ENCODE peak calls at places on chromosomes 6 and 20, in seven cellular contexts. F is fibroblast of pulmonary artery; V is stimulated activated CD4-positive, alpha-beta T cell treated with anti-CD3 and anti-CD28 coated beads, Interleukin-1b, Interleukin-23, amount 100 ng/mL, for 24 hours; A is AG04450; J is aorta; X is NCI-H1048; N is GM13977. P is an unnamed sample.

GRCh38 chr6:42279966-42280629 is 62.4 kb upstream of the MRPS10 start:
- DNase-seq in V (no peak), A (no peak), X (no peak), N (no peak), J (peak), F (peak), P (no peak)

GRCh38 chr6:97440590-97441176 is 157.7 kb upstream of the MMS22L start:
- DNase-seq in N (no peak), A (no peak), V (no peak), J (no peak), F (peak), X (no peak), P (no peak)

GRCh38 chr20:51972031-51972430 is 169.7 kb upstream of the SALL4 start:
- DNase-seq in F (no peak), X (no peak), V (no peak), N (no peak), A (no peak), J (no peak), P (no peak)

GRCh38 chr6:20117474-20117873 is 94.8 kb downstream of the MBOAT1 start:
- DNase-seq in N (peak), J (no peak), A (no peak), F (no peak), X (no peak), V (no peak), P (no peak)

GRCh38 chr6:75429304-75429703 is 64.3 kb downstream of the FILIP1 start:
- DNase-seq in F (no peak), V (no peak), N (no peak), A (no peak), J (no peak), X (no peak), P (no peak)

GRCh38 chr20:8780926-8781325 is 288.0 kb upstream of the PLCB4 start:
- DNase-seq in J (no peak), F (no peak), X (no peak), V (no peak), N (no peak), A (no peak), P (no peak)

GRCh38 chr20:38337561-38338140 is 8.6 kb upstream of the LBP start:
- DNase-seq in V (peak), N (no peak), F (peak), X (no peak), J (no peak), A (no peak), P (no peak)

GRCh38 chr6:134532694-134533624 is 215.0 kb upstream of the SGK1 start:
- DNase-seq in J (no peak), X (no peak), A (no peak), V (no peak), N (no peak), F (no peak), P (no peak)

GRCh38 chr6:144756469-144756868 is 471.3 kb downstream of the UTRN start:
- DNase-seq in N (no peak), F (no peak), J (no peak), A (no peak), V (no peak), X (peak), P (no peak)

GRCh38 chr6:152091851-152092341 is 284.4 kb downstream of the ESR1 start:
- DNase-seq in A (no peak), F (peak), J (no peak), V (no peak), X (no peak), N (no peak), P (no peak)

GRCh38 chr6:45212976-45213375 is 115.2 kb upstream of the RUNX2 start:
- DNase-seq in X (no peak), F (peak), V (no peak), J (no peak), A (no peak), N (no peak), P (no peak)

GRCh38 chr6:15317934-15318902 is 72.3 kb downstream of the JARID2 start:
- DNase-seq in J (no peak), F (no peak), V (no peak), X (no peak), N (no peak), A (no peak), P (no peak)

GRCh38 chr6:51273228-51273961 is 454.7 kb downstream of the TFAP2B start:
- DNase-seq in A (no peak), F (no peak), N (no peak), V (no peak), X (peak), J (no peak), P (no peak)

GRCh38 chr6:23456396-23456795 is 669.6 kb upstream of the NRSN1 start:
- DNase-seq in X (no peak), J (no peak), F (no peak), A (no peak), N (no peak), V (no peak), P (no peak)

GRCh38 chr6:112877134-112878100 is 530.3 kb downstream of the RFPL4B start:
- DNase-seq in J (no peak), X (no peak), A (peak), V (no peak), N (no peak), F (peak), P (no peak)

GRCh38 chr20:13898012-13898612 is 92.3 kb downstream of the SEL1L2 start:
- DNase-seq in A (no peak), F (no peak), J (no peak), N (peak), V (no peak), X (no peak), P (no peak)

GRCh38 chr20:37565134-37565811 is 37.6 kb upstream of the BLCAP start:
- DNase-seq in A (no peak), J (no peak), N (no peak), X (no peak), F (no peak), V (no peak), P (no peak)